ENCODE peak calls at places on chromosomes 13 and 19, in nine cellular contexts. Y is A673, W is H1, K is fibroblast of lung, Z is neural progenitor cell, B is GM23248, G is GM12878, A is GM23338, Q is astrocyte. J is an unnamed sample.

GRCh38 chr19:45781282-45782161 is 768 bp downstream of the DMPK start:
- DNase-seq in Y (no peak), W (no peak), K (no peak), Z (no peak), B (peak; percentile 61), G (no peak), A (no peak), Q (no peak), J (peak; percentile 66)

GRCh38 chr13:87244256-87244870 is 426.8 kb upstream of the SLITRK5 start:
- DNase-seq in Y (no peak), W (no peak), K (no peak), Z (no peak), B (no peak), G (no peak), A (peak; percentile 3), Q (no peak), J (no peak)

GRCh38 chr13:33441015-33441414 is 155.5 kb upstream of the STARD13 start:
- DNase-seq in Y (peak; percentile 41), W (no peak), K (peak; percentile 43), Z (peak; percentile 44), B (peak; percentile 37), G (no peak), A (peak; percentile 67), Q (no peak), J (peak; percentile 36)

GRCh38 chr13:45367358-45367757 is 26.4 kb upstream of the TPT1 start:
- DNase-seq in Y (peak; percentile 57), W (no peak), K (peak; percentile 94), Z (no peak), B (peak; percentile 94), G (peak; percentile 67), A (peak; percentile 72), Q (peak; percentile 92), J (peak; percentile 99)

GRCh38 chr19:10288662-10289166 is 1.0 kb upstream of the ICAM5 start:
- DNase-seq in Y (peak; percentile 87), W (peak; percentile 79), K (peak; percentile 49), Z (peak; percentile 76), B (peak; percentile 80), G (no peak), A (peak; percentile 83), Q (no peak), J (no peak)

GRCh38 chr13:20525144-20525600 is 485 bp downstream of the CRYL1 start:
- DNase-seq in Y (peak; percentile 21), W (peak; percentile 77), K (peak; percentile 6), Z (peak; percentile 54), B (peak; percentile 44), G (no peak), A (peak; percentile 66), Q (no peak), J (peak; percentile 7)

GRCh38 chr19:43441736-43442135 is 23.7 kb downstream of the LYPD3 start:
- DNase-seq in Y (no peak), W (no peak), K (no peak), Z (no peak), B (peak; percentile 37), G (no peak), A (no peak), Q (no peak), J (no peak)

GRCh38 chr13:32791545-32792172 is 205.4 kb downstream of the PDS5B start:
- DNase-seq in Y (no peak), W (no peak), K (no peak), Z (no peak), B (peak; percentile 12), G (peak; percentile 62), A (no peak), Q (no peak), J (no peak)

GRCh38 chr19:44643605-44644390 is at the start of gene PVR:
- DNase-seq in Y (peak; percentile 76), W (peak; percentile 77), K (peak; percentile 75), Z (peak; percentile 78), B (peak; percentile 88), G (no peak), A (peak; percentile 75), Q (peak; percentile 58), J (peak; percentile 79)

GRCh38 chr13:38418286-38418685 is 68.6 kb downstream of the UFM1 start:
- DNase-seq in Y (no peak), W (no peak), K (no peak), Z (no peak), B (peak; percentile 40), G (no peak), A (no peak), Q (no peak), J (peak; percentile 16)

GRCh38 chr19:13060233-13060963 is 42.3 kb downstream of the LYL1 start:
- DNase-seq in Y (no peak), W (peak; percentile 56), K (peak; percentile 43), Z (peak; percentile 63), B (peak; percentile 74), G (no peak), A (no peak), Q (no peak), J (peak; percentile 50)

GRCh38 chr19:3361384-3362216 is 4.8 kb upstream of the NFIC start:
- DNase-seq in Y (no peak), W (no peak), K (no peak), Z (no peak), B (no peak), G (no peak), A (no peak), Q (no peak), J (no peak)

GRCh38 chr19:1690570-1691307 is 38.3 kb upstream of the TCF3 start:
- DNase-seq in Y (peak; percentile 73), W (peak; percentile 98), K (no peak), Z (peak; percentile 83), B (peak; percentile 43), G (no peak), A (peak; percentile 90), Q (no peak), J (peak; percentile 28)

DNA sequence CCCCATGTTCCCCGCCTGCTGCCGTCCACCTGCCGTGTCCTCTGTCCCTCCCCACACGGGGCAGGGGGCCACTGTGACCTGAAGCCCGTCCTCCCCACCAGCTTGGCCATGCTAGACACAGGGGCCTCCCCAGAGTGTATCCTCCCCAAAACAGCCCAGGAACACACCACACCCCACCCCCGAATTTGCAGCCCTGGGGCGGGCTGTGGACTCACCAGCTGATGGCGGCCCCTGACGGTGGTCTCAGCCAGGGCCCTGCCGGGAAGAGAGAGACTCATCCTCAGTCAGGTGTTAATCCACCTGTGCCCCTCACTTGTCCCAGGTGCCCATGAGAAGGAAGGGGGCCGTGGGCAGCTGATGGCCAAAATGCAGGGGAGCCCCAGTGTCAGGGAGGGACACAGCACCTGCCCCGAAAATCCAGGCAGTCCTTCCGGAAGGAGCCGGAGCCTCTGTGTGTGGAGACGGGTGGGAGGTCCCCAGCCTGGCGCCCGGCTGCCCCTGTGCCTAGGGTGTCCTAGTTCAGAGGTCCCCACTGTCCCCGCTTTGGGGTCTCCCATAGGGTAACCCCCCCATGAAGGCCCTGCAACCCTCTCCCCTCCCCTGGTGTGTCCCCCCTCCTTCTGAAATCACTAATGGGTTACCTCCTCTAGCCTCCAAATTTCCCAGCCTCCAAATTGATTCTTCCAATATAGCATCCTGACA is 39.3 kb upstream of the TCF3 start:
- DNase-seq in Y (no peak), W (no peak), K (no peak), Z (no peak), B (no peak), G (no peak), A (no peak), Q (no peak), J (no peak)
- TF ChIP-seq EZH2 in Y (no peak), W (no peak), K (no peak), Z (peak; percentile 48), B (no peak), G (no peak), A (no peak), Q (no peak), J (no peak)

GRCh38 chr13:99226493-99226892 is 25.8 kb downstream of the UBAC2 start:
- DNase-seq in Y (no peak), W (no peak), K (peak; percentile 32), Z (no peak), B (no peak), G (no peak), A (no peak), Q (peak; percentile 16), J (no peak)

GRCh38 chr13:99225078-99225477 is 24.4 kb downstream of the UBAC2 start:
- DNase-seq in Y (no peak), W (no peak), K (no peak), Z (no peak), B (no peak), G (no peak), A (no peak), Q (no peak), J (no peak)

GRCh38 chr13:99227331-99227900 is 26.8 kb downstream of the UBAC2 start:
- DNase-seq in Y (no peak), W (no peak), K (no peak), Z (no peak), B (no peak), G (no peak), A (no peak), Q (no peak), J (no peak)

GRCh38 chr13:99221567-99222239 is 21.0 kb downstream of the UBAC2 start:
- DNase-seq in Y (no peak), W (no peak), K (no peak), Z (no peak), B (no peak), G (no peak), A (no peak), Q (no peak), J (no peak)

GRCh38 chr13:99224019-99224418 is 23.4 kb downstream of the UBAC2 start:
- DNase-seq in Y (no peak), W (no peak), K (no peak), Z (peak; percentile 51), B (no peak), G (no peak), A (no peak), Q (no peak), J (no peak)
- H3K27ac ChIP-seq in Y (no peak overlapping the region), W (no peak overlapping the region), K (no peak overlapping the region), Z (no peak overlapping the region), B (no peak overlapping the region), G (no peak overlapping the region), A (no peak overlapping the region), Q (no peak overlapping the region), J (no peak overlapping the region)

DNA sequence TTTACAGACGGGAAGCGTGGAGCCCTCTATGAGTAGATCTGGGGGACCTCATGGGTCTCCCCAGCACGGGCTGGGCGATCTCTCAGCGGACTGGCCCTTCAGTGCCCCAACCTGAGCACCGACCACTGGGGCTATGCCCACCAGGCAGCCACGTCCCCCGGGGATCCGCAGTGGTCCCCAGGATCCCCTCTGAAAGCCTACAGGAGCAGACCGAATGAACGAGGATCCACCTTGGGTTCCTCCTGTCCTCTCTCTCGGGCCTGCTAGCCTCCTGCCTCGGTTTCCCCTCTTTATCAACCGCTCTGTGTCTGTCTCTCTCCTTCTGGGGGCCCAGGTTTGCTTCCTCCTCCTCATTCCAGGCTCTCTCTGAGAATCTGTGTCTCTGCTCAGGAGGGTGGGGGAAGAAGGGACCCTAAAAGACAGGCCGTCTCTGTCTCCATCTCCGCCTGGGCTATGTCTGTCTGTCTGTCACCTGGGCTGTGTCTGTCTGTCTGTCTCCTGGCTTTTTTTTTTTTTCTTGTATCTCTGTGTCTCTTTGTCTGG is 2.0 kb upstream of the MEIS3 start:
- DNase-seq in Y (no peak), W (no peak), K (no peak), Z (no peak), B (no peak), G (no peak), A (no peak), Q (no peak), J (no peak)
- TF ChIP-seq EZH2 in Y (no peak), W (peak; percentile 59), K (peak; percentile 88), Z (no peak), B (no peak), G (no peak), A (no peak), Q (peak; percentile 59), J (peak; percentile 42)

DNA sequence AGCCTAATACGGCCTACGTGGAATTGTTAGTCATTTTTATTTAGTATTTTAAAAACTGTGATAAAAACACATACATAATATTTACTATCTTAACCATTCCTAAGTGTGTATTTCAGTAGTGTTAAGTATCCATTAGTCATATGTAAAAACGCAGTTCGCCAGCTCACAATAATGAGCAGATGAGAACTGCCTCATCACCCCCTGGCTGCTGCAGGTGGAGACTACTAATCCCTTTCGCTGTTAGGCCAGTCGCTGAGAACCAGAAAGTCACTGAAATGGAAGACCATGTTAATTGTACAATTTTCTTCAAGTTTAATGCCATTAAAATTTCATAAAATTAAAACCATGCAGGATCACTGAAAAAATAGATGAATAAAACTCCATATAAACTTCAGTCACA is 1.6 kb downstream of the ESD start:
- DNase-seq in Y (no peak), W (no peak), K (peak; percentile 40), Z (peak; percentile 59), B (peak; percentile 24), G (no peak), A (peak; percentile 19), Q (peak; percentile 22), J (no peak)
- H3K27ac ChIP-seq in Y (no peak overlapping the region), W (no peak overlapping the region), K (no peak overlapping the region), Z (peak overlapping the region; percentile 2), B (no peak overlapping the region), G (no peak overlapping the region), A (no peak overlapping the region), Q (no peak overlapping the region), J (no peak overlapping the region)

J was measured in mammary epithelial cell.